ENCODE peak calls at places on chromosomes 5 and 9, in six cellular contexts. J is NAMALWA; X is transverse colon; P is GM04504; I is islet precursor cell; A is stimulated activated CD4-positive, alpha-beta T cell treated with anti-CD3 and anti-CD28 coated beads, TNF-alpha, amount 100 ng/mL, for 48 hours. Z is an unnamed sample.

GRCh38 chr5:40877371-40877988 is 31.8 kb upstream of the C7 start:
- DNase-seq in J (no peak), X (no peak), P (no peak), I (peak), A (no peak), Z (no peak)

GRCh38 chr9:18260527-18260926 is 213.4 kb upstream of the ADAMTSL1 start:
- DNase-seq in J (no peak), X (no peak), P (no peak), I (peak), A (no peak), Z (no peak)

GRCh38 chr9:120235081-120235480 is 344.9 kb downstream of the CDK5RAP2 start:
- DNase-seq in J (no peak), X (no peak), P (no peak), I (no peak), A (no peak), Z (no peak)

GRCh38 chr9:114281421-114282103 is 41.3 kb upstream of the ORM1 start:
- DNase-seq in J (no peak), X (no peak), P (peak), I (peak), A (no peak), Z (no peak)

GRCh38 chr9:3528466-3528865 is 2.7 kb upstream of the RFX3 start:
- DNase-seq in J (peak), X (no peak), P (no peak), I (no peak), A (no peak), Z (no peak)

GRCh38 chr5:125277494-125278154 is 531.2 kb upstream of the ZNF608 start:
- DNase-seq in J (no peak), X (no peak), P (peak), I (no peak), A (no peak), Z (peak)

GRCh38 chr5:147504001-147504400 is 5.9 kb downstream of the DPYSL3 start:
- DNase-seq in J (no peak), X (no peak), P (peak), I (no peak), A (no peak), Z (no peak)

GRCh38 chr5:128519830-128520229 is 18.2 kb downstream of the FBN2 start:
- DNase-seq in J (no peak), X (no peak), P (no peak), I (no peak), A (no peak), Z (no peak)

GRCh38 chr5:55220433-55221185 is 6.5 kb downstream of the MCIDAS start:
- DNase-seq in J (no peak), X (peak), P (no peak), I (peak), A (no peak), Z (no peak)

GRCh38 chr5:76493190-76493837 is 90.2 kb downstream of the IQGAP2 start:
- DNase-seq in J (no peak), X (peak), P (no peak), I (no peak), A (no peak), Z (no peak)

GRCh38 chr5:169637085-169637855 is at the start of gene DOCK2:
- DNase-seq in J (peak), X (peak), P (no peak), I (no peak), A (peak), Z (no peak)

GRCh38 chr5:142320427-142320732 is 4.4 kb downstream of the SPRY4 start:
- DNase-seq in J (no peak), X (no peak), P (no peak), I (no peak), A (no peak), Z (no peak)

GRCh38 chr5:93894471-93895354 is 153.3 kb upstream of the POU5F2 start:
- DNase-seq in J (peak), X (no peak), P (no peak), I (no peak), A (no peak), Z (no peak)

GRCh38 chr9:131167146-131167692 is 41.8 kb downstream of the NUP214 start:
- DNase-seq in J (no peak), X (no peak), P (no peak), I (no peak), A (no peak), Z (no peak)

GRCh38 chr9:15278290-15278689 is 28.7 kb downstream of the TTC39B start:
- DNase-seq in J (no peak), X (no peak), P (no peak), I (no peak), A (no peak), Z (no peak)

GRCh38 chr5:178149199-178149932 is 4.3 kb downstream of the NHP2 start:
- DNase-seq in J (no peak), X (no peak), P (no peak), I (no peak), A (no peak), Z (no peak)

Z was measured in RWPE1.